ENCODE peak calls at places on chromosome 3, in six cellular contexts. J is H1, L is HepG2, Y is HCT116, B is sigmoid colon, Q is vagina. R is an unnamed sample. For H3K4me1, the result is how much of the 10 kb centered on the place peaks cover.

GRCh38 chr3:188796122-188796631 is 375.6 kb upstream of the TPRG1 start:
- DNase-seq in J (no peak), Y (no peak), B (no peak), Q (no peak), L (no peak), R (no peak)

GRCh38 chr3:56309465-56309864 is 158.8 kb downstream of the ERC2 start:
- DNase-seq in J (no peak), B (no peak), Q (no peak), L (no peak), Y (no peak), R (no peak)

GRCh38 chr3:107062787-107063186 is 314.5 kb upstream of the CCDC54 start:
- DNase-seq in J (no peak), B (no peak), Q (no peak), L (no peak), Y (no peak), R (no peak)

GRCh38 chr3:169661567-169662214 is 1.8 kb downstream of the MECOM start:
- DNase-seq in J (no peak), L (no peak), Y (no peak), Q (no peak), B (no peak), R (peak)

GRCh38 chr3:136250862-136251460 is 821 bp downstream of the PCCB start:
- DNase-seq in Y (no peak), Q (no peak), J (peak), L (peak), B (peak), R (peak)

GRCh38 chr3:133295199-133295901 is 104.5 kb upstream of the BFSP2 start:
- DNase-seq in Y (no peak), Q (no peak), L (no peak), B (no peak), J (no peak), R (no peak)

GRCh38 chr3:143652118-143652517 is 196.2 kb downstream of the SLC9A9 start:
- DNase-seq in B (no peak), Q (no peak), L (no peak), J (no peak), Y (no peak), R (no peak)

GRCh38 chr3:156579427-156579851 is 24.5 kb upstream of the SSR3 start:
- DNase-seq in B (no peak), L (no peak), Q (no peak), J (no peak), Y (no peak), R (no peak)

GRCh38 chr3:75781079-75781745 is 4.1 kb downstream of the ZNF717 start:
- DNase-seq in Q (no peak), L (no peak), Y (no peak), J (no peak), B (no peak), R (no peak)

GRCh38 chr3:158434412-158435038 is 136.5 kb upstream of the MLF1 start:
- DNase-seq in Y (peak), Q (no peak), J (peak), L (peak), B (peak), R (no peak)

GRCh38 chr3:130636480-130637234 is 110.0 kb downstream of the PIK3R4 start:
- DNase-seq in L (no peak), B (no peak), Q (no peak), J (no peak), Y (no peak), R (no peak)

GRCh38 chr3:45199837-45200648 is 26.0 kb downstream of the TMEM158 start:
- DNase-seq in Y (peak), J (no peak), Q (no peak), B (no peak), L (peak), R (no peak)

GRCh38 chr3:170493712-170494182 is 75.1 kb downstream of the CLDN11 start:
- DNase-seq in J (no peak), B (peak), Y (no peak), Q (no peak), L (peak), R (no peak)

GRCh38 chr3:65596511-65597224 is 442.1 kb downstream of the MAGI1 start:
- DNase-seq in Q (no peak), B (no peak), J (no peak), L (no peak), Y (no peak), R (no peak)

GRCh38 chr3:52240886-52241244 is 1.9 kb upstream of the TWF2 start:
- DNase-seq in J (no peak), Q (no peak), L (no peak), Y (no peak), B (no peak), R (no peak)
- H3K4me1 ChIP-seq in J (under half), Q (half or more), L (half or more), Y (under half), B (under half), R (half or more)

GRCh38 chr3:111071257-111072015 is at the start of gene NECTIN3:
- DNase-seq in J (no peak), B (peak), Y (peak), L (peak), Q (peak), R (peak)
- TF ChIP-seq POLR2AphosphoS5 in J (no peak), B (peak), Y (peak), L (peak), Q (peak), R (peak)

GRCh38 chr3:110618512-110619226 is 452.9 kb upstream of the NECTIN3 start:
- DNase-seq in L (no peak), Y (no peak), Q (no peak), J (no peak), B (no peak), R (no peak)
- TF ChIP-seq CTCF in L (no peak), Y (no peak), Q (no peak), J (no peak), B (no peak), R (no peak)

GRCh38 chr3:16461463-16462245 is 51.8 kb downstream of the RFTN1 start:
- DNase-seq in B (no peak), Q (no peak), J (no peak), Y (no peak), L (no peak), R (no peak)

GRCh38 chr3:16462679-16463078 is 50.8 kb downstream of the RFTN1 start:
- DNase-seq in Y (no peak), B (no peak), J (no peak), Q (no peak), L (no peak), R (no peak)

GRCh38 chr3:16463119-16463518 is 50.4 kb downstream of the RFTN1 start:
- DNase-seq in Y (no peak), L (no peak), B (no peak), J (no peak), Q (no peak), R (no peak)

GRCh38 chr3:16460273-16460672 is 53.2 kb downstream of the RFTN1 start:
- DNase-seq in Y (no peak), L (no peak), Q (no peak), J (no peak), B (no peak), R (no peak)

GRCh38 chr3:16460886-16461285 is 52.6 kb downstream of the RFTN1 start:
- DNase-seq in J (no peak), Q (no peak), Y (no peak), B (no peak), L (no peak), R (no peak)
- H3K4me1 ChIP-seq in J (under half), Q (under half), Y (under half), B (under half), L (under half), R (under half)

DNA sequence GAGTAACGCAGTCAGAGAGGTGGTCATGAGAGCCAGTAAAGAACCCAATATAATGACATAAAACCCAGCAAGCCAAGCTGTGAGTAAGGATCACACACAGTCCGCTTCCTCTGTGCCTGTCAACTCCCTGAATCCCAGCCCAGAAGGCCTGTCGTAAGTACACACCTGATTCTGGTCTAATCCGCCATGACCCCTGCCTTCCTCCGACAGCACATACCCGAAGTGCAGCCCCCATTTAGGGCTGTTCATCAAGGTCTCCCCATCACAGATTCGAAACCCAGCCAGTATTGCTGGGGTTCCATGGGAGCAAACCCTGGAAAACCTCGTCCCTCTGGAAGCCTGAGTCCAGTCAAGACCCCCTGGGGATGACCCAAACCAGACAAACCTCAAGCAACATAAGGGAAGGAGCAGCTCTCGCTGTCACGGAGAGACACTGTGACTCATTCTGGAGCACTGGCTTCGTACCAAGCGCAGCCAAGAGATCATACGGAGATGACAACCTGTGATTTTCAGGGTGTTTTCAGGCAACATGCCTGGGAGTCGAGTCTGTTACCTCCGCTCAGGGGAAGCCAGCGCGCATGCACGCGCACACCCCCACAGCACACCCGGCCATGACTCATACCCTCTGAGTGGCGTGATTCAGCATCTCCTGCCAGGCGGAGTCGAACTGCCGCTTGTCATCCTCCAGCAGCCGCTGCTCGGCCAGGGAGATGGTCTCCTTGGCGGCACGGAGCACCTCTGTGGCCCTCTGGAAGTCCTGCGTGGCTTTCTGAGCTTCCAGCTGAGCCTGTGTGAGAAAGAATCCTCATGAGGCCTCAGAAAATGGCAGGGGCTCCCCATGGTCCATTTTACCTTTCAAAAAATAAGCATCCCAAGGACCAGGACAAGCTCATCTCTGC is 63.0 kb downstream of the SH3BP5 start:
- DNase-seq in J (no peak), Q (peak), L (no peak), B (peak), Y (peak), R (peak)
- TF ChIP-seq POLR2AphosphoS5 in J (no peak), Q (peak), L (no peak), B (peak), Y (peak), R (peak)

GRCh38 chr3:177424541-177424940 is 227.3 kb upstream of the TBL1XR1 start:
- DNase-seq in Y (no peak), Q (no peak), B (no peak), L (no peak), J (no peak), R (no peak)

GRCh38 chr3:177418787-177419186 is 221.5 kb upstream of the TBL1XR1 start:
- DNase-seq in L (no peak), Q (no peak), B (no peak), J (no peak), Y (no peak), R (no peak)

GRCh38 chr3:177420643-177421042 is 223.4 kb upstream of the TBL1XR1 start:
- DNase-seq in J (no peak), L (no peak), B (no peak), Q (no peak), Y (no peak), R (no peak)

GRCh38 chr3:177421176-177421782 is 224.0 kb upstream of the TBL1XR1 start:
- DNase-seq in B (no peak), J (no peak), L (no peak), Y (no peak), Q (no peak), R (no peak)

DNA sequence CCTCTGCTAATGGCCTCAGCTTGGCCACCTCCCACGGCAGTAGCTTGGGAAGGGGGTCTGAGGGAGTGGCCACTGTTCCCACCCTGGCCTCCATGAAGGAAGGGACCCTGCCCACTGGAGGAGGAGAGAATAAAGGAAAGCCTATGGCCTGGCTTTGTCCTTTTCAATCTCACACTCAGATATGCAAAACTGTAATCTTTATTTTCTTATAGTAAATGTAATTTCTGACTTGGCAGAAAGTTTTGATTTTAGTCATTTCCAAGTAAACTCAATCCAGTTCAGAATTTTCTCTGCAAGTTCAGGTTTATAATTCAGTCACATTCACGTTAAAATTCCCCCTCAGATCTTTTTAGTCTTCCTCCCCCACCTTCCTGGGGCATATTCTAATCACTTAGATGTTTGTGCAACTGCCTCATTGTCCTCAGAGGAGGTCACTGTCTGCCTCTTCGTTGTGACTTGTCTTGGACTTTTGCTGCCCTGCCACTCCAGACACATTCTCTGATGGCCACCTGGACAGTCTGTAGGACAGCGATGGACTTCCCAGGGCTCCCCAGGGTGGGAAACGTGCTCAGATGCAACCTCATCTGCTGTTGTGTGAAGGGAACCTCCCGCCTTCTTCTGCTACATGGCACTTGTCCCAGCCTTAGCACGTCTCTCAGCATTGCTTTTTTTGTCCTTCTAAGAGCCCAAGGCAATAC is 222.8 kb upstream of the TBL1XR1 start:
- DNase-seq in Y (no peak), B (no peak), Q (no peak), L (no peak), J (no peak), R (no peak)
- TF ChIP-seq CTCF in Y (no peak), B (no peak), Q (no peak), L (no peak), J (no peak), R (no peak)

GRCh38 chr3:187014417-187014864 is 84.1 kb downstream of the ST6GAL1 start:
- DNase-seq in L (no peak), Q (no peak), J (no peak), B (no peak), Y (no peak), R (no peak)
- H3K4me1 ChIP-seq in L (under half), Q (under half), J (under half), B (under half), Y (under half), R (half or more)

GRCh38 chr3:114011059-114011797 is 45.1 kb downstream of the CCDC191 start:
- DNase-seq in L (no peak), B (no peak), J (no peak), Y (no peak), Q (no peak), R (no peak)
- TF ChIP-seq POLR2AphosphoS5 in L (no peak), B (no peak), J (no peak), Y (no peak), Q (no peak), R (no peak)

GRCh38 chr3:35946121-35946856 is 307.0 kb downstream of the ARPP21 start:
- DNase-seq in L (peak), J (no peak), Q (no peak), B (no peak), Y (no peak), R (no peak)
- TF ChIP-seq CTCF in L (peak), J (no peak), Q (no peak), B (no peak), Y (no peak), R (no peak)

R was measured in spleen.